ENCODE peak calls at places on chromosomes 2 and 18, in five cellular contexts. One of them, this sample, is unnamed.

GRCh38 chr2:62931536-62931935 is 119.1 kb upstream of the OTX1 start:
- DNase-seq in NCI-H1105 treated with DMSO at 0.1 percent for 48 hours: no peak
- DNase-seq in glutamatergic neuron: no peak
- DNase-seq in GM12891: no peak
- DNase-seq in osteoblast: no peak
- DNase-seq in this sample: no peak

GRCh38 chr2:138779451-138780440 is at the start of gene NXPH2:
- DNase-seq in NCI-H1105 treated with DMSO at 0.1 percent for 48 hours: no peak
- DNase-seq in glutamatergic neuron: peak
- DNase-seq in GM12891: no peak
- DNase-seq in osteoblast: peak
- DNase-seq in this sample: peak

GRCh38 chr2:17573085-17573805 is 32.7 kb downstream of the VSNL1 start:
- DNase-seq in NCI-H1105 treated with DMSO at 0.1 percent for 48 hours: no peak
- DNase-seq in glutamatergic neuron: no peak
- DNase-seq in GM12891: no peak
- DNase-seq in osteoblast: no peak
- DNase-seq in this sample: no peak

GRCh38 chr2:138767101-138767500 is 13.1 kb downstream of the NXPH2 start:
- DNase-seq in NCI-H1105 treated with DMSO at 0.1 percent for 48 hours: no peak
- DNase-seq in glutamatergic neuron: no peak
- DNase-seq in GM12891: no peak
- DNase-seq in osteoblast: no peak
- DNase-seq in this sample: no peak

GRCh38 chr2:66515743-66516142 is 80.8 kb downstream of the MEIS1 start:
- DNase-seq in NCI-H1105 treated with DMSO at 0.1 percent for 48 hours: no peak
- DNase-seq in glutamatergic neuron: no peak
- DNase-seq in GM12891: no peak
- DNase-seq in osteoblast: no peak
- DNase-seq in this sample: no peak

GRCh38 chr2:219612605-219613286 is 14.7 kb upstream of the SLC4A3 start:
- DNase-seq in NCI-H1105 treated with DMSO at 0.1 percent for 48 hours: no peak
- DNase-seq in glutamatergic neuron: no peak
- DNase-seq in GM12891: no peak
- DNase-seq in osteoblast: peak
- DNase-seq in this sample: no peak

GRCh38 chr18:51569561-51569960 is 372.1 kb upstream of the MEX3C start:
- DNase-seq in NCI-H1105 treated with DMSO at 0.1 percent for 48 hours: no peak
- DNase-seq in glutamatergic neuron: no peak
- DNase-seq in GM12891: no peak
- DNase-seq in osteoblast: no peak
- DNase-seq in this sample: no peak

GRCh38 chr2:8662239-8662879 is 19.5 kb upstream of the ID2 start:
- DNase-seq in NCI-H1105 treated with DMSO at 0.1 percent for 48 hours: no peak
- DNase-seq in glutamatergic neuron: no peak
- DNase-seq in GM12891: no peak
- DNase-seq in osteoblast: peak
- DNase-seq in this sample: no peak

GRCh38 chr2:195898505-195898904 is 170.1 kb downstream of the DNAH7 start:
- DNase-seq in NCI-H1105 treated with DMSO at 0.1 percent for 48 hours: peak
- DNase-seq in glutamatergic neuron: no peak
- DNase-seq in GM12891: no peak
- DNase-seq in osteoblast: peak
- DNase-seq in this sample: no peak

GRCh38 chr2:169221745-169222369 is 140.5 kb downstream of the LRP2 start:
- DNase-seq in NCI-H1105 treated with DMSO at 0.1 percent for 48 hours: peak
- DNase-seq in glutamatergic neuron: no peak
- DNase-seq in GM12891: no peak
- DNase-seq in osteoblast: peak
- DNase-seq in this sample: no peak

GRCh38 chr2:207143474-207144190 is 22.1 kb downstream of the KLF7 start:
- DNase-seq in NCI-H1105 treated with DMSO at 0.1 percent for 48 hours: no peak
- DNase-seq in glutamatergic neuron: peak
- DNase-seq in GM12891: no peak
- DNase-seq in osteoblast: peak
- DNase-seq in this sample: no peak

GRCh38 chr2:21395366-21395765 is 271.6 kb downstream of the TDRD15 start:
- DNase-seq in NCI-H1105 treated with DMSO at 0.1 percent for 48 hours: no peak
- DNase-seq in glutamatergic neuron: no peak
- DNase-seq in GM12891: no peak
- DNase-seq in osteoblast: no peak
- DNase-seq in this sample: peak

GRCh38 chr2:110980613-110981062 is 140.1 kb upstream of the BCL2L11 start:
- DNase-seq in NCI-H1105 treated with DMSO at 0.1 percent for 48 hours: no peak
- DNase-seq in glutamatergic neuron: no peak
- DNase-seq in GM12891: no peak
- DNase-seq in osteoblast: peak
- DNase-seq in this sample: no peak

GRCh38 chr2:191318729-191319078 is 73.5 kb downstream of the MYO1B start:
- DNase-seq in NCI-H1105 treated with DMSO at 0.1 percent for 48 hours: no peak
- DNase-seq in glutamatergic neuron: no peak
- DNase-seq in GM12891: no peak
- DNase-seq in osteoblast: no peak
- DNase-seq in this sample: no peak

GRCh38 chr2:23691576-23691975 is 235.3 kb downstream of the ATAD2B start:
- DNase-seq in NCI-H1105 treated with DMSO at 0.1 percent for 48 hours: no peak
- DNase-seq in glutamatergic neuron: no peak
- DNase-seq in GM12891: no peak
- DNase-seq in osteoblast: peak
- DNase-seq in this sample: no peak

GRCh38 chr2:237876951-237877491 is 17.6 kb downstream of the RAMP1 start:
- DNase-seq in NCI-H1105 treated with DMSO at 0.1 percent for 48 hours: no peak
- DNase-seq in glutamatergic neuron: no peak
- DNase-seq in GM12891: no peak
- DNase-seq in osteoblast: no peak
- DNase-seq in this sample: no peak

GRCh38 chr2:41750829-41751228 is 297.0 kb upstream of the PKDCC start:
- DNase-seq in NCI-H1105 treated with DMSO at 0.1 percent for 48 hours: no peak
- DNase-seq in glutamatergic neuron: no peak
- DNase-seq in GM12891: no peak
- DNase-seq in osteoblast: no peak
- DNase-seq in this sample: no peak

GRCh38 chr18:57077786-57078552 is 68.9 kb upstream of the BOD1L2 start:
- DNase-seq in NCI-H1105 treated with DMSO at 0.1 percent for 48 hours: no peak
- DNase-seq in glutamatergic neuron: no peak
- DNase-seq in GM12891: peak
- DNase-seq in osteoblast: no peak
- DNase-seq in this sample: no peak

GRCh38 chr18:44803019-44803650 is 122.4 kb downstream of the SETBP1 start:
- DNase-seq in NCI-H1105 treated with DMSO at 0.1 percent for 48 hours: no peak
- DNase-seq in glutamatergic neuron: no peak
- DNase-seq in GM12891: no peak
- DNase-seq in osteoblast: no peak
- DNase-seq in this sample: no peak

GRCh38 chr2:66461751-66462150 is 26.8 kb downstream of the MEIS1 start:
- DNase-seq in NCI-H1105 treated with DMSO at 0.1 percent for 48 hours: no peak
- DNase-seq in glutamatergic neuron: no peak
- DNase-seq in GM12891: no peak
- DNase-seq in osteoblast: no peak
- DNase-seq in this sample: no peak

GRCh38 chr18:47944972-47945843 is 14.7 kb upstream of the SMAD2 start:
- DNase-seq in NCI-H1105 treated with DMSO at 0.1 percent for 48 hours: no peak
- DNase-seq in glutamatergic neuron: no peak
- DNase-seq in GM12891: no peak
- DNase-seq in osteoblast: no peak
- DNase-seq in this sample: no peak